ENCODE peak calls at places on chromosomes 11 and 22, in ten cellular contexts. E, Q, D, P, F, R, Z, N, C and V are unnamed samples.

GRCh38 chr11:128544625-128545024 is 42.7 kb downstream of the ETS1 start:
- DNase-seq in E (peak; percentile 13), Q (peak; percentile 22), D (no peak), P (no peak), F (peak; percentile 16), R (no peak), Z (no peak), N (peak; percentile 86), C (no peak), V (peak; percentile 55)

GRCh38 chr11:34870548-34871209 is 45.5 kb downstream of the APIP start:
- DNase-seq in E (no peak), Q (no peak), D (no peak), P (no peak), F (no peak), R (no peak), Z (no peak), N (no peak), C (no peak), V (no peak)

GRCh38 chr11:46278387-46279173 is 1.1 kb downstream of the CREB3L1 start:
- DNase-seq in E (no peak), Q (peak; percentile 85), D (no peak), P (no peak), F (peak; percentile 86), R (no peak), Z (no peak), N (peak; percentile 68), C (no peak), V (peak; percentile 78)

GRCh38 chr22:45349916-45350315 is 40.2 kb downstream of the FAM118A start:
- DNase-seq in E (no peak), Q (no peak), D (no peak), P (no peak), F (no peak), R (no peak), Z (no peak), N (no peak), C (no peak), V (no peak)

GRCh38 chr11:119368121-119369034 is 13.1 kb downstream of the USP2 start:
- DNase-seq in E (no peak), Q (peak; percentile 92), D (peak; percentile 46), P (no peak), F (no peak), R (no peak), Z (no peak), N (peak; percentile 59), C (peak; percentile 93), V (peak; percentile 52)

GRCh38 chr11:114159320-114159719 is 99.8 kb downstream of the ZBTB16 start:
- DNase-seq in E (no peak), Q (no peak), D (peak; percentile 51), P (no peak), F (no peak), R (no peak), Z (no peak), N (no peak), C (no peak), V (no peak)

GRCh38 chr11:6201486-6201885 is 2.5 kb downstream of the OR52W1 start:
- DNase-seq in E (no peak), Q (no peak), D (no peak), P (no peak), F (peak; percentile 72), R (no peak), Z (no peak), N (peak; percentile 2), C (no peak), V (no peak)

GRCh38 chr11:109795234-109795633 is 298.0 kb upstream of the ZC3H12C start:
- DNase-seq in E (no peak), Q (peak; percentile 5), D (no peak), P (no peak), F (peak; percentile 15), R (no peak), Z (no peak), N (peak; percentile 67), C (no peak), V (no peak)

GRCh38 chr11:45056529-45056928 is 89.9 kb upstream of the PRDM11 start:
- DNase-seq in E (no peak), Q (no peak), D (no peak), P (no peak), F (no peak), R (no peak), Z (no peak), N (no peak), C (no peak), V (peak; percentile 96)

GRCh38 chr11:113628912-113629311 is 77.2 kb downstream of the TMPRSS5 start:
- DNase-seq in E (no peak), Q (no peak), D (no peak), P (no peak), F (no peak), R (no peak), Z (no peak), N (no peak), C (no peak), V (peak; percentile 76)

GRCh38 chr22:35380013-35380412 is 883 bp upstream of the HMOX1 start:
- DNase-seq in E (no peak), Q (peak; percentile 44), D (no peak), P (no peak), F (peak; percentile 71), R (no peak), Z (no peak), N (peak; percentile 38), C (no peak), V (no peak)

GRCh38 chr11:119453881-119454280 is 30.9 kb upstream of the THY1 start:
- DNase-seq in E (no peak), Q (no peak), D (no peak), P (no peak), F (no peak), R (no peak), Z (no peak), N (no peak), C (no peak), V (no peak)

GRCh38 chr22:38864361-38865191 is 7.4 kb downstream of the CBX6 start:
- DNase-seq in E (no peak), Q (peak; percentile 3), D (no peak), P (no peak), F (peak; percentile 46), R (no peak), Z (no peak), N (no peak), C (no peak), V (no peak)

GRCh38 chr22:25131198-25131887 is 68.3 kb upstream of the CRYBB3 start:
- DNase-seq in E (no peak), Q (no peak), D (no peak), P (no peak), F (no peak), R (no peak), Z (no peak), N (no peak), C (no peak), V (no peak)

GRCh38 chr11:440065-441042 is 1.5 kb downstream of the ANO9 start:
- DNase-seq in E (no peak), Q (no peak), D (no peak), P (no peak), F (peak; percentile 34), R (no peak), Z (no peak), N (peak; percentile 13), C (peak; percentile 32), V (no peak)

GRCh38 chr11:12806113-12806512 is 131.9 kb downstream of the TEAD1 start:
- DNase-seq in E (no peak), Q (peak; percentile 41), D (no peak), P (no peak), F (peak; percentile 33), R (no peak), Z (no peak), N (peak; percentile 57), C (no peak), V (no peak)
- H4K20me1 ChIP-seq in E (no peaks in the 10 kb centered on the region), Q (no peaks in the 10 kb centered on the region), D (no peaks in the 10 kb centered on the region), P (no peaks in the 10 kb centered on the region), F (peaks cover 59% of the 10 kb centered on the region), R (no peaks in the 10 kb centered on the region), Z (no peaks in the 10 kb centered on the region), N (peaks cover 3% of the 10 kb centered on the region), C (no peaks in the 10 kb centered on the region), V (peaks cover 96% of the 10 kb centered on the region)

GRCh38 chr22:49962751-49963646 is 2.4 kb downstream of the PIM3 start:
- DNase-seq in E (no peak), Q (peak; percentile 30), D (no peak), P (no peak), F (no peak), R (no peak), Z (peak; percentile 4), N (no peak), C (no peak), V (no peak)
- H4K20me1 ChIP-seq in E (peaks cover 49% of the 10 kb centered on the region), Q (peaks cover 43% of the 10 kb centered on the region), D (peaks cover 25% of the 10 kb centered on the region), P (peaks cover 16% of the 10 kb centered on the region), F (no peaks in the 10 kb centered on the region), R (peaks cover 2% of the 10 kb centered on the region), Z (no peaks in the 10 kb centered on the region), N (no peaks in the 10 kb centered on the region), C (peaks cover 37% of the 10 kb centered on the region), V (peaks cover 60% of the 10 kb centered on the region)

GRCh38 chr22:17769013-17769715 is 5.1 kb downstream of the BID start:
- DNase-seq in E (no peak), Q (no peak), D (no peak), P (no peak), F (no peak), R (no peak), Z (no peak), N (no peak), C (no peak), V (no peak)
- H4K20me1 ChIP-seq in E (peaks cover 78% of the 10 kb centered on the region), Q (no peaks in the 10 kb centered on the region), D (peaks cover 4% of the 10 kb centered on the region), P (no peaks in the 10 kb centered on the region), F (no peaks in the 10 kb centered on the region), R (peaks cover 16% of the 10 kb centered on the region), Z (peaks cover 6% of the 10 kb centered on the region), N (no peaks in the 10 kb centered on the region), C (no peaks in the 10 kb centered on the region), V (no peaks in the 10 kb centered on the region)

GRCh38 chr11:123580557-123581275 is 73.7 kb downstream of the SCN3B start:
- DNase-seq in E (peak; percentile 18), Q (peak; percentile 89), D (peak; percentile 86), P (peak; percentile 41), F (peak; percentile 68), R (no peak), Z (peak; percentile 85), N (peak; percentile 26), C (peak; percentile 33), V (peak; percentile 87)

GRCh38 chr11:123580137-123580536 is 74.3 kb downstream of the SCN3B start:
- DNase-seq in E (no peak), Q (no peak), D (no peak), P (no peak), F (no peak), R (no peak), Z (no peak), N (no peak), C (no peak), V (no peak)

GRCh38 chr11:123577081-123577598 is 77.3 kb downstream of the SCN3B start:
- DNase-seq in E (peak; percentile 44), Q (peak; percentile 79), D (peak; percentile 77), P (peak; percentile 15), F (peak; percentile 81), R (no peak), Z (peak; percentile 56), N (peak; percentile 35), C (peak; percentile 16), V (peak; percentile 77)

GRCh38 chr11:123578778-123579481 is 75.5 kb downstream of the SCN3B start:
- DNase-seq in E (no peak), Q (no peak), D (no peak), P (no peak), F (no peak), R (no peak), Z (no peak), N (no peak), C (no peak), V (no peak)

DNA sequence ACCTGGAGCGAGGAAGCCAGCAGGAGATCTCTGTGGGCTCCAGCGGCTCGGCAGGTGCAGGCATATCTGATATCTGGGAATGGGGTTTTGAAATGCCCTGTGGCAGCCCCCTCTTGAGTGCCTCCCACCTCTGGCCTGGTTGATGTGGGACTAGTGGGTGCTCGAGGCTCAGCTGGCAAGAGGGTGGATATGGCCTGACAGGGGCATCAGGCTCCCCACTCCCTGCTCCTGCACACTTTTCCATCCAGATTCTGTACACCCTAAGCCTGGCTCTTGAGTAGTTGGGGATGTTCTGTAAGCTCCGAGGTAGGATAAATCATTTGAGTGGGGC is 75.0 kb downstream of the SCN3B start:
- DNase-seq in E (no peak), Q (no peak), D (no peak), P (no peak), F (no peak), R (no peak), Z (no peak), N (no peak), C (no peak), V (no peak)
- H4K20me1 ChIP-seq in E (peaks cover 24% of the 10 kb centered on the region), Q (no peaks in the 10 kb centered on the region), D (no peaks in the 10 kb centered on the region), P (no peaks in the 10 kb centered on the region), F (no peaks in the 10 kb centered on the region), R (no peaks in the 10 kb centered on the region), Z (no peaks in the 10 kb centered on the region), N (no peaks in the 10 kb centered on the region), C (no peaks in the 10 kb centered on the region), V (peaks cover 29% of the 10 kb centered on the region)